ENCODE peak calls at places on chromosomes 4 and X, in four cellular contexts. H is right cardiac atrium, V is mesendoderm, U is OCI-LY7. L is an unnamed sample.

GRCh38 chr4:101355767-101356702 is 8.7 kb upstream of the PPP3CA start:
- DNase-seq in H (no peak), V (no peak), U (no peak), L (no peak)

GRCh38 chr4:183631577-183632198 is 27.3 kb downstream of the RWDD4 start:
- DNase-seq in H (no peak), V (no peak), U (no peak), L (no peak)

GRCh38 chrX:70433848-70434351 is 10.7 kb upstream of the DLG3 start:
- DNase-seq in H (peak), V (peak), U (peak), L (peak)

GRCh38 chrX:136168929-136169735 is 21.8 kb downstream of the FHL1 start:
- DNase-seq in H (peak), V (peak), U (no peak), L (no peak)

GRCh38 chr4:110633358-110634319 is 10.8 kb upstream of the PITX2 start:
- DNase-seq in H (no peak), V (peak), U (no peak), L (no peak)

GRCh38 chrX:37995428-37995827 is 10.9 kb upstream of the SYTL5 start:
- DNase-seq in H (no peak), V (peak), U (no peak), L (no peak)

GRCh38 chrX:70096052-70096451 is 33.8 kb downstream of the OTUD6A start:
- DNase-seq in H (no peak), V (peak), U (no peak), L (no peak)

GRCh38 chr4:48223633-48224295 is 45.9 kb downstream of the TEC start:
- DNase-seq in H (no peak), V (no peak), U (no peak), L (no peak)

GRCh38 chrX:99051639-99052038 is 1358.4 kb downstream of the PCDH19 start:
- DNase-seq in H (no peak), V (no peak), U (no peak), L (no peak)

GRCh38 chrX:16445166-16445752 is 204.7 kb upstream of the S100G start:
- DNase-seq in H (no peak), V (peak), U (peak), L (peak)

GRCh38 chr4:5955201-5955821 is 62.4 kb upstream of the CRMP1 start:
- DNase-seq in H (no peak), V (peak), U (no peak), L (no peak)

GRCh38 chr4:57405359-57405758 is 295.2 kb upstream of the IGFBP7 start:
- DNase-seq in H (no peak), V (no peak), U (no peak), L (no peak)

GRCh38 chr4:52265781-52266525 is 214.8 kb downstream of the SPATA18 start:
- DNase-seq in H (no peak), V (no peak), U (no peak), L (no peak)

GRCh38 chr4:150863456-150863855 is 151.6 kb downstream of the LRBA start:
- DNase-seq in H (no peak), V (no peak), U (no peak), L (no peak)

DNA sequence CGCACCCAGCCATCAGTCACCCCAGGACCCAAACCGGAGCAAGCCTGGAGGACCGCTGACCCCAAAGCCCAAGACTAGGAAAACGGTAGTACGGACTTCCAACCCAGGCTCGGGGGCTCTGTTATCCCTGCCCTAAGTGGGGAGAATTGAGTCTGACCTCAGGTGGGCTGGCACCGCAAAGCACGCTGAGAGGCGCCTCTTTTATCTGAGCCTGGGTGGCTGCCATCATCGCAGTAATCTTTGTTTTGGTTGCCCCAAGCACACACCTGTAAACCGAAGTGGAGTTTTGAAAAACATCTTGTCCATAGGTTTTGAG is 894 bp upstream of the SH3RF1 start:
- DNase-seq in H (peak), V (peak), U (no peak), L (no peak)
- H3K27ac ChIP-seq in H (no peak), V (no peak), U (no peak), L (no peak)

GRCh38 chr4:3389879-3390840 is 51.6 kb upstream of the HGFAC start:
- DNase-seq in H (no peak), V (peak), U (no peak), L (no peak)
- H3K27ac ChIP-seq in H (no peak), V (no peak), U (no peak), L (no peak)

DNA sequence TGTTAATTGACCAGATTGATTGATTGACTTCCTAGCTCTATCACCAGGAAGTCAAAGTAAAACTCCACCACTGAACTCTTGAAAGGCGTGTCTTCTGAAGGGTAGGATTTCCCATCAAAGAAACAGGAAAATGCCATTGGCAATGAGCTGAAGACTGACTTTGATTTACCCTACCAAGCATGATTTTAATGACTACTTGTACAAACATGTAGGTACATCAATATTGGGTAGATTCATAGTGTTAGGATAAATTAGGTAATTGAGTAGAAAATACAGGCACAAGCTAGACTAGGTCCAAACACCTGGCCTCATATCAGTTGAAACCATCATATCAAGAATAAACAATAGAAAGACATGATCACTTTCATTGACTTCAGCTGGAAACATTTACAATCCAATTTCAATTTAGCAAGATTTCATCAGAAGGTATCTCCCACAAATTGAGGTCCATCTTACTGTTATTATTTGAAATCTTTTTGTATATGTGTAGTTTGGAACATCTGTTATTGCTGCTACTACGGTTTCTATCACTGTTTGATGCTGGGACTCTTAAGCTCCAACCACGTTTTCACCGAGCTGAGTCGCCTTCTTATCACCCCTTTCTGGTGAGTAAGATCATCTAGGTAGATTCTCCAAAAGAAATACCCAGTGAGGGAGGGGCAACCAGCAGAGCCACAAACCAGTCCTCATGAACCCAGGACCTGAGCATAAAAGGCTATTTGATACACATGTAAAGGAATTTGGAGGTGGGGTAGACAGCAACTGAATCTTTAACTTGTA is 53.4 kb upstream of the ATXN3L start:
- DNase-seq in H (no peak), V (no peak), U (no peak), L (no peak)
- H3K27ac ChIP-seq in H (peak), V (no peak), U (no peak), L (no peak)

GRCh38 chrX:150050387-150050786 is 112.1 kb upstream of the EOLA2 start:
- DNase-seq in H (no peak), V (peak), U (no peak), L (no peak)
- H3K27ac ChIP-seq in H (no peak), V (no peak), U (no peak), L (no peak)

GRCh38 chr4:184951668-184952160 is 66.6 kb upstream of the HELT start:
- DNase-seq in H (no peak), V (no peak), U (no peak), L (no peak)
- H3K27ac ChIP-seq in H (no peak), V (no peak), U (no peak), L (no peak)

DNA sequence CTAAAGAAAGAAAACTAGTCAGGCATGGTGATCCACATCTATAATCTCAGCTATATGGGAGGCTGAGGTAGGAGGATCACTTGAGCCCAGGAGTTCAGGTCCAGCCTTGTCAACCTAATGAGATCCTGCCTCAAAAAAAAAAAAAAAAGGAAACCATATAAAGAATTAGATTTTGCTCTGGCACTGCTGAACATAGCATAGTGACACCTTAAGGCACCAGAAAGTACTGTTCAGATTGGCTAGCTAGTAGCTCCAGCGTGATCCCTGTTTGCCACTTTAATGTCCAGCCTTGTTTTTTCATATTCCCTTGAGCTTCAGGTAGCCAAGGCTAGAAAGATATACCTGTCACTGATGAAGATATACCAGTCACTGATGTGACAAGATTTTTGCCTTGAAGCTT is 34.1 kb downstream of the EXOC1 start:
- DNase-seq in H (no peak), V (peak), U (peak), L (no peak)
- H3K27ac ChIP-seq in H (no peak), V (no peak), U (no peak), L (no peak)

DNA sequence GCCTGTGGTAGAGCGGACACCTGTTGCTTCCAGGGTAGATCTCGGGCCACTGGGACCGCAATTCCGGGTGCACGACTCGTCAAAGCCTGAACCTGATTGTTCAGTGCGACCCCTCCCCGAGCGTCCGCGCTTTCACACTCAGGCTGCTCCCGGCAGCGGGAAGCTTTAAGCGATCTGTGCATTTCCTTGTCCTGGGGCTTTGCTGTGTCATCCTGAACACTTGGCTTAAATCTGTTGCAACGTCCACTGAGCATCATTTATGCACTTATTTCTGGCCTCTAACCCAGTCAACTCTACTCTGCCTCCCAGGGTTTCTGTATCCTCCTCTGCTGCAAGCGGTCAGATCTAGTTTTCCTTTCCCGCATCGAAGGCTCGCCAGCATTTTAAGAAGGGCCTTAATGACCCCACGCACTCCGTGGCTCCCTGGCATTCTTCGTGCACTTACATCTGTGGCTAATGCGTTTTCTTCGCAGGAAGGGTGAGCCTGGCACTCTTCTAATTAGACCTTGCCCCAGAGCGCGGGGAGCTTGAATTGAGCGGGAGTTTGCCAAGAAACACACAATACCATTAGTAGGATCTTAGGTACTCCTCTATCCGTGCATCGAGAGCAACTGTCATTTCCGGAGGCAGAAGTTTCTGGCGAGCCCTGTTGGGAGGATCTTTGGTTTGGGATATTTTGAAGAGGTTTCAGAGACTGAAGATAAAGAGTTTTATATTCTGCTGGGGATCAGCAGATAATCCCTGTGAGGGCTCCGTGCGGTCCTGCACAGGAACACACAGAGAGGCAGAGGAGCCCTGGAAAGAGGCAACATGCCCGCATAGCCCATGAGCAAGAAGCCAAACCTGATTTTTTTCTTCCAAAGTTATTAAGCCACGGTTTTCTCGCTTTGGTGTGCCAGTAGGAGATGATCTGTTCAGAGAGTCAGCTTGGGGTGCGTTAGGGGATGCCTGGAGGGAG is 654 bp upstream of the DDIT4L start:
- DNase-seq in H (peak), V (peak), U (no peak), L (no peak)
- H3K27ac ChIP-seq in H (no peak), V (no peak), U (no peak), L (no peak)